ENCODE peak calls at places on chromosomes 5 and 9, in four cellular contexts. One of them, this sample, is unnamed. For H3K9me3, the result is how much of the 10 kb centered on the place peaks cover.

GRCh38 chr9:93944011-93944410 is 11.1 kb downstream of the BARX1 start:
- DNase-seq in PC-9: no peak
- DNase-seq in CD8-positive, alpha-beta T cell: no peak
- DNase-seq in A549: no peak
- DNase-seq in this sample: no peak

GRCh38 chr9:134472256-134472655 is 146.0 kb downstream of the RXRA start:
- DNase-seq in PC-9: peak
- DNase-seq in CD8-positive, alpha-beta T cell: no peak
- DNase-seq in A549: no peak
- DNase-seq in this sample: no peak

GRCh38 chr5:89967806-89968444 is 441.6 kb downstream of the CETN3 start:
- DNase-seq in PC-9: no peak
- DNase-seq in CD8-positive, alpha-beta T cell: no peak
- DNase-seq in A549: no peak
- DNase-seq in this sample: no peak

GRCh38 chr9:128121466-128121810 is 6.1 kb downstream of the PTGES2 start:
- DNase-seq in PC-9: no peak
- DNase-seq in CD8-positive, alpha-beta T cell: no peak
- DNase-seq in A549: no peak
- DNase-seq in this sample: no peak

GRCh38 chr9:99259231-99259918 is 37.3 kb downstream of the SEC61B start:
- DNase-seq in PC-9: no peak
- DNase-seq in CD8-positive, alpha-beta T cell: peak
- DNase-seq in A549: no peak
- DNase-seq in this sample: peak

GRCh38 chr5:76367623-76368366 is 35.3 kb upstream of the IQGAP2 start:
- DNase-seq in PC-9: peak
- DNase-seq in CD8-positive, alpha-beta T cell: no peak
- DNase-seq in A549: no peak
- DNase-seq in this sample: no peak

GRCh38 chr5:115471674-115472073 is 72.9 kb downstream of the FEM1C start:
- DNase-seq in PC-9: no peak
- DNase-seq in CD8-positive, alpha-beta T cell: no peak
- DNase-seq in A549: no peak
- DNase-seq in this sample: no peak

GRCh38 chr5:5116953-5117352 is 23.2 kb upstream of the ADAMTS16 start:
- DNase-seq in PC-9: no peak
- DNase-seq in CD8-positive, alpha-beta T cell: no peak
- DNase-seq in A549: no peak
- DNase-seq in this sample: no peak

GRCh38 chr9:112011051-112011620 is 114.5 kb downstream of the UGCG start:
- DNase-seq in PC-9: no peak
- DNase-seq in CD8-positive, alpha-beta T cell: no peak
- DNase-seq in A549: no peak
- DNase-seq in this sample: no peak

GRCh38 chr5:126516133-126516532 is 78.9 kb downstream of the ALDH7A1 start:
- DNase-seq in PC-9: peak
- DNase-seq in CD8-positive, alpha-beta T cell: no peak
- DNase-seq in A549: no peak
- DNase-seq in this sample: no peak

GRCh38 chr5:136066705-136067271 is 38.0 kb downstream of the TGFBI start:
- DNase-seq in PC-9: no peak
- DNase-seq in CD8-positive, alpha-beta T cell: no peak
- DNase-seq in A549: no peak
- DNase-seq in this sample: no peak

GRCh38 chr9:76657265-76657664 is 107.0 kb upstream of the PCA3 start:
- DNase-seq in PC-9: no peak
- DNase-seq in CD8-positive, alpha-beta T cell: no peak
- DNase-seq in A549: no peak
- DNase-seq in this sample: no peak

GRCh38 chr9:115531410-115532130 is 413.6 kb upstream of the TNC start:
- DNase-seq in PC-9: no peak
- DNase-seq in CD8-positive, alpha-beta T cell: no peak
- DNase-seq in A549: no peak
- DNase-seq in this sample: no peak

GRCh38 chr9:78811562-78812276 is 514.8 kb downstream of the PSAT1 start:
- DNase-seq in PC-9: no peak
- DNase-seq in CD8-positive, alpha-beta T cell: no peak
- DNase-seq in A549: no peak
- DNase-seq in this sample: no peak

GRCh38 chr9:100714372-100715099 is 136.7 kb downstream of the CAVIN4 start:
- DNase-seq in PC-9: no peak
- DNase-seq in CD8-positive, alpha-beta T cell: no peak
- DNase-seq in A549: peak
- DNase-seq in this sample: peak

GRCh38 chr5:43572357-43572756 is 15.5 kb upstream of the PAIP1 start:
- DNase-seq in PC-9: no peak
- DNase-seq in CD8-positive, alpha-beta T cell: no peak
- DNase-seq in A549: no peak
- DNase-seq in this sample: no peak

GRCh38 chr9:126395439-126396212 is 69.0 kb downstream of the MVB12B start:
- DNase-seq in PC-9: no peak
- DNase-seq in CD8-positive, alpha-beta T cell: peak
- DNase-seq in A549: peak
- DNase-seq in this sample: no peak

GRCh38 chr9:86731511-86731993 is 215.8 kb downstream of the GAS1 start:
- DNase-seq in PC-9: peak
- DNase-seq in CD8-positive, alpha-beta T cell: no peak
- DNase-seq in A549: no peak
- DNase-seq in this sample: no peak

GRCh38 chr5:103393131-103393754 is 134.7 kb downstream of the MACIR start:
- DNase-seq in PC-9: no peak
- DNase-seq in CD8-positive, alpha-beta T cell: no peak
- DNase-seq in A549: no peak
- DNase-seq in this sample: no peak

GRCh38 chr5:67816456-67816855 is 399.1 kb upstream of the PIK3R1 start:
- DNase-seq in PC-9: no peak
- DNase-seq in CD8-positive, alpha-beta T cell: no peak
- DNase-seq in A549: no peak
- DNase-seq in this sample: no peak

GRCh38 chr5:171313481-171314206 is 4.6 kb downstream of the TLX3 start:
- DNase-seq in PC-9: no peak
- DNase-seq in CD8-positive, alpha-beta T cell: no peak
- DNase-seq in A549: no peak
- DNase-seq in this sample: no peak

GRCh38 chr9:16449331-16449730 is 421.1 kb downstream of the BNC2 start:
- DNase-seq in PC-9: no peak
- DNase-seq in CD8-positive, alpha-beta T cell: no peak
- DNase-seq in A549: no peak
- DNase-seq in this sample: no peak

GRCh38 chr9:2489838-2490314 is 131.7 kb upstream of the VLDLR start:
- DNase-seq in PC-9: no peak
- DNase-seq in CD8-positive, alpha-beta T cell: no peak
- DNase-seq in A549: no peak
- DNase-seq in this sample: no peak

GRCh38 chr5:1913578-1913977 is 30.9 kb upstream of the IRX4 start:
- DNase-seq in PC-9: no peak
- DNase-seq in CD8-positive, alpha-beta T cell: no peak
- DNase-seq in A549: no peak
- DNase-seq in this sample: no peak

GRCh38 chr9:95783426-95783975 is 92.0 kb upstream of the ERCC6L2 start:
- DNase-seq in PC-9: no peak
- DNase-seq in CD8-positive, alpha-beta T cell: no peak
- DNase-seq in A549: no peak
- DNase-seq in this sample: no peak

GRCh38 chr5:111735829-111736228 is 21.2 kb downstream of the NREP start:
- DNase-seq in PC-9: no peak
- DNase-seq in CD8-positive, alpha-beta T cell: no peak
- DNase-seq in A549: no peak
- DNase-seq in this sample: no peak

GRCh38 chr5:73763300-73764032 is 137.5 kb downstream of the ARHGEF28 start:
- DNase-seq in PC-9: no peak
- DNase-seq in CD8-positive, alpha-beta T cell: no peak
- DNase-seq in A549: no peak
- DNase-seq in this sample: no peak

GRCh38 chr5:178469975-178470692 is 120.1 kb downstream of the COL23A1 start:
- DNase-seq in PC-9: no peak
- DNase-seq in CD8-positive, alpha-beta T cell: no peak
- DNase-seq in A549: no peak
- DNase-seq in this sample: no peak

GRCh38 chr9:133607381-133607780 is 1.8 kb downstream of the FAM163B start:
- DNase-seq in PC-9: no peak
- DNase-seq in CD8-positive, alpha-beta T cell: no peak
- DNase-seq in A549: no peak
- DNase-seq in this sample: peak

GRCh38 chr5:105754056-105754455 is 1916.7 kb downstream of the EFNA5 start:
- DNase-seq in PC-9: no peak
- DNase-seq in CD8-positive, alpha-beta T cell: no peak
- DNase-seq in A549: no peak
- DNase-seq in this sample: no peak

GRCh38 chr5:130476325-130476724 is 572.1 kb downstream of the CHSY3 start:
- DNase-seq in PC-9: peak
- DNase-seq in CD8-positive, alpha-beta T cell: no peak
- DNase-seq in A549: no peak
- DNase-seq in this sample: no peak

GRCh38 chr5:67165524-67166459 is 30.8 kb downstream of the CD180 start:
- DNase-seq in PC-9: no peak
- DNase-seq in CD8-positive, alpha-beta T cell: peak
- DNase-seq in A549: peak
- DNase-seq in this sample: peak

GRCh38 chr5:22372376-22372775 is 480.8 kb downstream of the CDH12 start:
- DNase-seq in PC-9: no peak
- DNase-seq in CD8-positive, alpha-beta T cell: no peak
- DNase-seq in A549: no peak
- DNase-seq in this sample: no peak

GRCh38 chr5:31096238-31096865 is 97.1 kb upstream of the CDH6 start:
- DNase-seq in PC-9: no peak
- DNase-seq in CD8-positive, alpha-beta T cell: no peak
- DNase-seq in A549: no peak
- DNase-seq in this sample: no peak

GRCh38 chr9:70679845-70680244 is 265.4 kb upstream of the KLF9 start:
- DNase-seq in PC-9: no peak
- DNase-seq in CD8-positive, alpha-beta T cell: no peak
- DNase-seq in A549: no peak
- DNase-seq in this sample: no peak

GRCh38 chr5:92909545-92909962 is 671.5 kb downstream of the NR2F1-AS1 start:
- DNase-seq in PC-9: no peak
- DNase-seq in CD8-positive, alpha-beta T cell: no peak
- DNase-seq in A549: no peak
- DNase-seq in this sample: no peak
- H3K9me3 ChIP-seq in PC-9: under half
- H3K9me3 ChIP-seq in CD8-positive, alpha-beta T cell: under half
- H3K9me3 ChIP-seq in A549: under half
- H3K9me3 ChIP-seq in this sample: under half

DNA sequence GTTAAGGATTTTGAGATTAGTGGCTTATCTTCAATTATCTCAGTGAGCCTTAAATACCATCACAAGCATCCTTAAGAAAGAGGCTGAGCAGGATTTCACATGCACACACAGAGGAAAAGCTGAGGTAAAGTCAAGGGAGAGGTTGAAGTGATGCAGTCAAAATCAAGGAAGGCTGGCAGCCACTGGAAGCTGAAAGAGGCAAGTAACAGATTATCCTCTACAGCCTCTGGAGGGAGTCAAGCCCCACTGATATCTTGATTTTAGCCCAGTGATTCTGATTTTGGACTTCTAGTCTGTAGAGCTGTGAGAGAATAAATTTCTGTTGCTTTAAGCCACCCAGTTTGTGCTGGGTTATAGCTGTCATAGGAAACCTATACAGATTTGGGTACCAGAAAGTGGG is 80.1 kb downstream of the ANKRD31 start:
- DNase-seq in PC-9: no peak
- DNase-seq in CD8-positive, alpha-beta T cell: no peak
- DNase-seq in A549: no peak
- DNase-seq in this sample: no peak
- TF ChIP-seq CTCF in PC-9: peak
- TF ChIP-seq CTCF in CD8-positive, alpha-beta T cell: no peak
- TF ChIP-seq CTCF in A549: no peak
- TF ChIP-seq CTCF in this sample: no peak

GRCh38 chr5:176986280-176986679 is 20.3 kb downstream of the UIMC1 start:
- DNase-seq in PC-9: no peak
- DNase-seq in CD8-positive, alpha-beta T cell: no peak
- DNase-seq in A549: no peak
- DNase-seq in this sample: no peak
- H3K9me3 ChIP-seq in PC-9: under half
- H3K9me3 ChIP-seq in CD8-positive, alpha-beta T cell: under half
- H3K9me3 ChIP-seq in A549: under half
- H3K9me3 ChIP-seq in this sample: under half

GRCh38 chr5:125298258-125298657 is 551.8 kb upstream of the ZNF608 start:
- DNase-seq in PC-9: peak
- DNase-seq in CD8-positive, alpha-beta T cell: no peak
- DNase-seq in A549: no peak
- DNase-seq in this sample: no peak
- TF ChIP-seq CTCF in PC-9: no peak
- TF ChIP-seq CTCF in CD8-positive, alpha-beta T cell: no peak
- TF ChIP-seq CTCF in A549: no peak
- TF ChIP-seq CTCF in this sample: no peak